ENCODE peak calls at places on chromosome 16, in six cellular contexts. V is omental fat pad, S is endothelial cell of umbilical vein, L is fibroblast of mammary gland, J is B cell, Q is fibroblast of the aortic adventitia. I is an unnamed sample.

GRCh38 chr16:3023415-3023668 is 400 bp downstream of the HCFC1R1 start:
- DNase-seq in V (peak; percentile 35), S (no peak), L (peak; percentile 74), J (no peak), Q (peak; percentile 76), I (no peak)

GRCh38 chr16:9259914-9260608 is 168.6 kb downstream of the HAPSTR1 start:
- DNase-seq in V (no peak), S (no peak), L (no peak), J (no peak), Q (no peak), I (no peak)

GRCh38 chr16:4692460-4693295 is 684 bp upstream of the NUDT16L1 start:
- DNase-seq in V (no peak), S (peak; percentile 19), L (no peak), J (peak; percentile 54), Q (peak; percentile 7), I (no peak)

GRCh38 chr16:48613061-48613957 is 3.3 kb upstream of the N4BP1 start:
- DNase-seq in V (no peak), S (no peak), L (no peak), J (peak; percentile 36), Q (peak; percentile 47), I (no peak)

GRCh38 chr16:78669994-78670393 is 570.5 kb downstream of the WWOX start:
- DNase-seq in V (no peak), S (no peak), L (peak; percentile 74), J (no peak), Q (peak; percentile 63), I (no peak)

GRCh38 chr16:52469775-52470174 is 77.2 kb downstream of the TOX3 start:
- DNase-seq in V (no peak), S (no peak), L (no peak), J (no peak), Q (no peak), I (no peak)

GRCh38 chr16:28292731-28293588 is 635 bp downstream of the SBK1 start:
- DNase-seq in V (no peak), S (no peak), L (no peak), J (peak; percentile 42), Q (no peak), I (no peak)

GRCh38 chr16:24731722-24732419 is 2.4 kb downstream of the TNRC6A start:
- DNase-seq in V (no peak), S (peak; percentile 36), L (peak; percentile 25), J (no peak), Q (peak; percentile 37), I (no peak)

GRCh38 chr16:52069866-52070265 is 477.1 kb downstream of the TOX3 start:
- DNase-seq in V (no peak), S (no peak), L (peak; percentile 1), J (no peak), Q (no peak), I (no peak)

GRCh38 chr16:19166500-19166899 is 1.5 kb upstream of the SYT17 start:
- DNase-seq in V (no peak), S (no peak), L (no peak), J (no peak), Q (no peak), I (no peak)

GRCh38 chr16:51153275-51153991 is 2.4 kb upstream of the SALL1 start:
- DNase-seq in V (no peak), S (no peak), L (no peak), J (no peak), Q (peak; percentile 33), I (no peak)

GRCh38 chr16:12801511-12802042 is 2.1 kb downstream of the CPPED1 start:
- DNase-seq in V (no peak), S (peak; percentile 94), L (peak; percentile 80), J (peak; percentile 16), Q (peak; percentile 52), I (no peak)

GRCh38 chr16:48862087-48862532 is 252.1 kb upstream of the N4BP1 start:
- DNase-seq in V (no peak), S (no peak), L (peak; percentile 86), J (no peak), Q (peak; percentile 12), I (no peak)

GRCh38 chr16:60905806-60906205 is 1130.4 kb downstream of the CDH8 start:
- DNase-seq in V (no peak), S (no peak), L (no peak), J (no peak), Q (no peak), I (no peak)

GRCh38 chr16:70656712-70657263 is 10.4 kb downstream of the IL34 start:
- DNase-seq in V (no peak), S (no peak), L (no peak), J (no peak), Q (no peak), I (no peak)

GRCh38 chr16:48157302-48157701 is 1.5 kb upstream of the ABCC12 start:
- DNase-seq in V (no peak), S (no peak), L (no peak), J (no peak), Q (no peak), I (no peak)

GRCh38 chr16:53154513-53154912 is 99.7 kb downstream of the CHD9 start:
- DNase-seq in V (no peak), S (no peak), L (no peak), J (no peak), Q (no peak), I (no peak)

GRCh38 chr16:17171250-17172143 is 299.3 kb downstream of the XYLT1 start:
- DNase-seq in V (no peak), S (no peak), L (no peak), J (no peak), Q (no peak), I (no peak)

GRCh38 chr16:12061336-12062055 is 85.0 kb downstream of the SNX29 start:
- DNase-seq in V (no peak), S (no peak), L (peak; percentile 37), J (no peak), Q (peak; percentile 8), I (no peak)

GRCh38 chr16:12658506-12658905 is 145.2 kb downstream of the CPPED1 start:
- DNase-seq in V (no peak), S (no peak), L (no peak), J (no peak), Q (no peak), I (no peak)

GRCh38 chr16:83928341-83929055 is 24.5 kb upstream of the OSGIN1 start:
- DNase-seq in V (no peak), S (no peak), L (peak; percentile 69), J (no peak), Q (peak; percentile 81), I (no peak)

GRCh38 chr16:58110590-58111330 is 18.4 kb downstream of the CFAP20 start:
- DNase-seq in V (no peak), S (no peak), L (no peak), J (no peak), Q (no peak), I (no peak)

GRCh38 chr16:79307214-79307613 is 293.3 kb downstream of the MAF start:
- DNase-seq in V (no peak), S (no peak), L (no peak), J (no peak), Q (no peak), I (no peak)

GRCh38 chr16:46843898-46844642 is 13.1 kb upstream of the C16orf87 start:
- DNase-seq in V (no peak), S (no peak), L (no peak), J (peak; percentile 30), Q (no peak), I (no peak)

GRCh38 chr16:86519007-86519648 is 8.8 kb downstream of the FOXF1 start:
- DNase-seq in V (no peak), S (no peak), L (no peak), J (no peak), Q (no peak), I (no peak)

GRCh38 chr16:12543700-12544476 is 259.8 kb downstream of the CPPED1 start:
- DNase-seq in V (no peak), S (no peak), L (no peak), J (peak; percentile 25), Q (no peak), I (no peak)

GRCh38 chr16:23113185-23113584 is 36.1 kb downstream of the USP31 start:
- DNase-seq in V (no peak), S (no peak), L (no peak), J (no peak), Q (no peak), I (no peak)

GRCh38 chr16:56041556-56042140 is 149.6 kb upstream of the GNAO1 start:
- DNase-seq in V (no peak), S (no peak), L (no peak), J (peak; percentile 24), Q (no peak), I (no peak)
- TF ChIP-seq CTCF in V (no peak), S (no peak), L (no peak), J (peak; percentile 17), Q (no peak), I (peak; percentile 64)

DNA sequence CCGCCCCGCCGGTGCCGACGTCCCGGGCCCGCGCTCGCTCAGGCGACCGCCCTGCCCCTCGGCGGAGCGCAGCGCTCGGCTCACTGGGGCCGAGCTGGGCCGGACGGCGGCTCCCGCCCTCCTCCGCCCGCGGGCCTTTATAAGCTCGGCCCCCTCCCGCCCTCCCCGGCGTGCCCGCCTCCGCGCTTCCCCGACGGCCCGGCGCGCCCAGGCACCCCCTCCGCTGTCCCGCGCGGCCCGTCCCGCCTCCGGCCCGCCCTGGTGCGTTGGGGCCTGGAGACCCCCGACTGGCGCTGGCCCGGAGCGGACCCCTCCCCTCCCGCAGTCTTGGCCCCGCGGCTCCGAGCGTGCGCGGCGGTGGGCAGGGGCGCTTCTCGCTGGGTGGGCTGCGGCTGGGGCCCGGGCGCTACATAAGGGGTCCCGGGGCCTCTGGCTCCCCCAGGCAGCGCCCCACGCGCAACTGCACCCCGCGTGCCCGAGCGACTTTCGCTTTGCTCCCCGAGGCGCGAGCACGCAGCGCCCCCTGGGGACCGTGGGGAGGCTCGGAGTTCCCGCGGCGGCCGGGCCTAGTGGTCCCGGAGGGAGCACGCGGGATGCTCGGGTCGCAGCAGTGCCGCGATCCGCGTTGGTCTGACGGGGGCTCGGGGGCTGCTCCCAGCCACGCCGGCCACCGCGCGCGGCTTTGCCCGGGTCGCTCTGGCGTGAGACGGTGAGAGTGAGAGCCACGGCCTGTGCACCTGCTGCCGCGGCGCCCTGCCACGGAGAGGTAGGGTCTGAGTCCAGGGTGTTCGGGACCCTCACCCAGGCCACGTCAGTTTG is at the start of gene PIEZO1:
- DNase-seq in V (no peak), S (peak; percentile 53), L (no peak), J (peak; percentile 92), Q (peak; percentile 62), I (no peak)
- TF ChIP-seq CTCF in V (peak; percentile 81), S (peak; percentile 92), L (peak; percentile 45), J (peak; percentile 87), Q (peak; percentile 77), I (peak; percentile 78)

DNA sequence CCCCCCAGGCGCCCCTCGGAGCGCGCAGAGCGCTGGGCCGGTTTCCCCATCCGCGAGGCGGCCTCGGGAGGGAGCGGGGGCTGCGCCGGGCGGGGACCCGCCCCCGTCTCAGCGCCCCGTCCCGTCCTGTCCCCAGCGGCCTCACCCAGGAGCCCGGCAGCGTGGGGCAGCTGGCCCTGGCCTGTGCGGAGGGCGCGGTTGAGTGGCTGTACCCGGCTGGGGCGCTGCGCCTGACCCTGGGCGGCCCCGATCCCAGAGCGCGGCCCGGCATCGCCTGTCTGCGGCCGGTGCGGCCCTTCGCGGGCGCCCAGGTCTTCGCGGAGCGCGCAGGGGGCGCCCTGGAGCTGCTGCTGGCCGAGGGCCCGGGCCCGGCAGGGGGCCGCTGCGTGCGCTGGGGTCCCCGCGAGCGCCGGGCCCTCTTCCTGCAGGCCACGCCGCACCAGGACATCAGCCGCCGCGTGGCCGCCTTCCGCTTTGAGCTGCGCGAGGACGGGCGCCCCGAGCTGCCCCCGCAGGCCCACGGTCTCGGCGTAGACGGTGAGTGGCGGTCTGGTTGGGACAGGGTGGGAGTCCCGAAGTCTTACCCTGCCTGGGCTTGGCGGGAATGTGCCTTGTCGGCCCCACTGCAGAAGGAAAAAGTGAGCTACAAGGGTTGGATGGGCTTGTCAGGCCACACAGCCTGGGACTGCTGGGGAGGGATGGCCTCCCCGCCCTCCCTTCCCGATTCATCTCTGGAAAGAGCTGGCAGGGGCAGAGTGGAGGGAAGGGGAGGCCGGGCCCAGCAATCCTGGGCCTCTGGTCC is 731 bp downstream of the METRN start:
- DNase-seq in V (no peak), S (no peak), L (peak; percentile 20), J (peak; percentile 52), Q (no peak), I (no peak)
- TF ChIP-seq CTCF in V (no peak), S (peak; percentile 17), L (no peak), J (peak; percentile 12), Q (no peak), I (peak; percentile 36)

GRCh38 chr16:30722443-30722842 is 23.5 kb downstream of the SRCAP start:
- DNase-seq in V (no peak), S (no peak), L (no peak), J (no peak), Q (no peak), I (no peak)
- TF ChIP-seq CTCF in V (no peak), S (peak; percentile 6), L (no peak), J (no peak), Q (no peak), I (no peak)

I was measured in type B pancreatic cell.